ENCODE peak calls at places on chromosomes 12 and 14, in six cellular contexts. K is A549, U is IMR-90, R is uterus, I is Peyer's patch, Q is testis. J is an unnamed sample.

GRCh38 chr12:75650989-75651695 is 139.7 kb upstream of the KRR1 start:
- DNase-seq in U (no peak), K (no peak), I (no peak), R (peak), Q (peak), J (no peak)

GRCh38 chr14:69004731-69005431 is 25.8 kb upstream of the ACTN1 start:
- DNase-seq in K (no peak), U (peak), R (no peak), I (no peak), Q (no peak), J (no peak)

GRCh38 chr14:28626780-28627179 is 139.8 kb upstream of the FOXG1 start:
- DNase-seq in U (no peak), K (no peak), I (no peak), R (no peak), Q (no peak), J (no peak)

GRCh38 chr12:113759135-113759534 is 207.0 kb downstream of the RBM19 start:
- DNase-seq in K (no peak), I (no peak), U (no peak), R (no peak), Q (no peak), J (no peak)

GRCh38 chr12:125162489-125163028 is 97.3 kb downstream of the AACS start:
- DNase-seq in K (no peak), R (no peak), U (no peak), I (no peak), Q (no peak), J (no peak)

GRCh38 chr14:21915814-21916213 is 242.2 kb upstream of the OR4E1 start:
- DNase-seq in R (no peak), Q (no peak), U (no peak), K (peak), I (no peak), J (no peak)

GRCh38 chr12:127363392-127363791 is 903.6 kb upstream of the TMEM132C start:
- DNase-seq in Q (no peak), U (no peak), R (no peak), K (peak), I (no peak), J (peak)

GRCh38 chr14:103686831-103687485 is 28.3 kb downstream of the XRCC3 start:
- DNase-seq in K (no peak), Q (no peak), U (peak), R (no peak), I (no peak), J (no peak)

GRCh38 chr12:42873401-42873800 is 283.9 kb upstream of the PRICKLE1 start:
- DNase-seq in I (no peak), U (peak), K (peak), R (no peak), Q (no peak), J (no peak)

GRCh38 chr12:6538420-6539275 is 4.3 kb downstream of the GAPDH start:
- DNase-seq in K (peak), Q (no peak), I (no peak), U (peak), R (no peak), J (peak)

GRCh38 chr14:84112589-84112988 is 1417.4 kb upstream of the FLRT2 start:
- DNase-seq in Q (no peak), K (no peak), I (no peak), R (no peak), U (no peak), J (no peak)

GRCh38 chr12:124388679-124389536 is 94.0 kb downstream of the RFLNA start:
- DNase-seq in K (peak), I (peak), U (peak), Q (peak), R (peak), J (no peak)

GRCh38 chr12:132559652-132560420 is 50.5 kb downstream of the LRCOL1 start:
- DNase-seq in R (no peak), I (peak), U (peak), K (peak), Q (peak), J (peak)

GRCh38 chr12:90410962-90411361 is 544.0 kb downstream of the CCER1 start:
- DNase-seq in I (no peak), K (no peak), R (no peak), Q (peak), U (no peak), J (no peak)

GRCh38 chr12:43692064-43692463 is 66.5 kb downstream of the PUS7L start:
- DNase-seq in Q (no peak), U (peak), K (no peak), I (no peak), R (no peak), J (peak)

GRCh38 chr12:15720299-15720698 is 68.9 kb downstream of the EPS8 start:
- DNase-seq in I (no peak), U (peak), Q (no peak), K (no peak), R (no peak), J (no peak)

GRCh38 chr14:73764406-73764805 is 50.2 kb upstream of the PNMA1 start:
- DNase-seq in U (no peak), R (no peak), K (no peak), I (no peak), Q (no peak), J (no peak)

GRCh38 chr12:116201908-116202307 is 75.6 kb downstream of the MED13L start:
- DNase-seq in K (no peak), U (peak), I (no peak), R (no peak), Q (no peak), J (no peak)

GRCh38 chr12:30813741-30814687 is 59.3 kb upstream of the CAPRIN2 start:
- DNase-seq in I (no peak), R (no peak), U (peak), K (no peak), Q (no peak), J (no peak)

GRCh38 chr12:131085816-131086591 is 132.3 kb downstream of the ADGRD1 start:
- DNase-seq in I (no peak), Q (peak), K (no peak), R (no peak), U (no peak), J (no peak)

GRCh38 chr14:72613196-72613974 is 280.5 kb downstream of the DPF3 start:
- DNase-seq in U (no peak), I (no peak), R (peak), Q (peak), K (no peak), J (peak)

GRCh38 chr12:64801381-64801780 is 23.1 kb upstream of the TBC1D30 start:
- DNase-seq in I (no peak), U (no peak), Q (no peak), R (no peak), K (peak), J (no peak)

GRCh38 chr12:56258068-56258819 is at the start of gene ANKRD52:
- DNase-seq in R (peak), U (peak), Q (peak), I (peak), K (peak), J (peak)

GRCh38 chr14:47619397-47619796 is 56.0 kb downstream of the MDGA2 start:
- DNase-seq in K (no peak), U (no peak), Q (no peak), R (no peak), I (no peak), J (no peak)

GRCh38 chr12:112532106-112532505 is 113.4 kb downstream of the PTPN11 start:
- DNase-seq in Q (no peak), K (no peak), U (no peak), R (no peak), I (no peak), J (no peak)

DNA sequence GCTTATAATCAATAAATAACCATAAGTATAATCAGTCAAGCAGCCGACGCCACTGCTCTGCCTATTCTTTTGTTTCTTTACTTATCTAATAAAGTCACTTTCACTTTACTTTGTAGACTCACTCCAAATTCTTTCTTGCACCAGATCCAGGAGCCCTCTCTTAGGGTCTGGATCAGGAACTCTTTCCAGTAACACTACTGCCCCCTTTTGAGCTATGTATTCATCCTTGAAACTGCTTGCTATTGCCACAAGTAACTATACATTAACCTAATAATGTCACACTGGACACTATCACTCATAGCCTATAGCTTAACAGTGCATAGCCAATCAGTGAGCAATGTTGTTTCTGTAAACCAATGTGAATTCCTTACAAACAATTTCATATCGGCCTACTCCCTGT is 2.8 kb upstream of the NID2 start:
- DNase-seq in I (no peak), K (no peak), Q (no peak), R (no peak), U (peak), J (peak)
- TF ChIP-seq CTCF in I (peak), K (peak), Q (no peak), R (peak), U (peak), J (no peak)

GRCh38 chr14:88043523-88043922 is 38.6 kb downstream of the GPR65 start:
- DNase-seq in U (no peak), Q (no peak), I (no peak), K (peak), R (no peak), J (no peak)

GRCh38 chr14:88049271-88049670 is 44.3 kb downstream of the GPR65 start:
- DNase-seq in R (no peak), Q (no peak), I (no peak), K (no peak), U (no peak), J (no peak)

GRCh38 chr14:88044782-88045446 is 40.0 kb downstream of the GPR65 start:
- DNase-seq in U (no peak), R (no peak), K (peak), Q (no peak), I (no peak), J (no peak)

GRCh38 chr14:88044129-88044727 is 39.3 kb downstream of the GPR65 start:
- DNase-seq in U (no peak), R (no peak), K (peak), Q (no peak), I (no peak), J (no peak)

DNA sequence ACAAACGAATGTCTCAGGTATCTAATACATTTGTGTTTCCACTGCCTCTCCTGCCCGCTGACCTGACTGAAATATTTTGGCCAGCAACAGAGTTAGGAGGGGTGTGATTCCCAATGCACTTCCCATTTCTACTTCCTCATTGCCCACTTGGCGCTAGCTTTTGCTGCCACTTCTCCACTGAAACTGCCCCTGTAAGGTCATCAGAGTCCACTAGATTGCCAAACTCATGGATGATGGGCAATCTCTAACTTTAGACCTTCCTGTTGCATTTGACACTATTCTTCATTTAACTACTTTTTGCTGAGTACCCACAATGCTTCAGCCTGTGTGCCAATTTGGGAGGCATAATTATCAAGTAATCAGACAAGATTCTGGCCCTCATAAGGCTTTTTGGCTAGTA is 40.8 kb downstream of the GPR65 start:
- DNase-seq in Q (no peak), R (no peak), I (no peak), U (no peak), K (no peak), J (no peak)
- TF ChIP-seq POLR2A in Q (no peak), R (no peak), I (no peak), U (no peak), K (no peak), J (no peak)

GRCh38 chr12:57429473-57430116 is 1.2 kb downstream of the R3HDM2 start:
- DNase-seq in K (peak), U (peak), I (no peak), Q (no peak), R (no peak), J (peak)
- H3K4me3 ChIP-seq in K (peak), U (peak), I (peak), Q (peak), R (peak), J (peak)

GRCh38 chr12:122609696-122610095 is 82.6 kb downstream of the KNTC1 start:
- DNase-seq in R (no peak), U (no peak), K (no peak), Q (no peak), I (no peak), J (no peak)
- TF ChIP-seq CTCF in R (no peak), U (no peak), K (no peak), Q (no peak), I (no peak), J (no peak)

DNA sequence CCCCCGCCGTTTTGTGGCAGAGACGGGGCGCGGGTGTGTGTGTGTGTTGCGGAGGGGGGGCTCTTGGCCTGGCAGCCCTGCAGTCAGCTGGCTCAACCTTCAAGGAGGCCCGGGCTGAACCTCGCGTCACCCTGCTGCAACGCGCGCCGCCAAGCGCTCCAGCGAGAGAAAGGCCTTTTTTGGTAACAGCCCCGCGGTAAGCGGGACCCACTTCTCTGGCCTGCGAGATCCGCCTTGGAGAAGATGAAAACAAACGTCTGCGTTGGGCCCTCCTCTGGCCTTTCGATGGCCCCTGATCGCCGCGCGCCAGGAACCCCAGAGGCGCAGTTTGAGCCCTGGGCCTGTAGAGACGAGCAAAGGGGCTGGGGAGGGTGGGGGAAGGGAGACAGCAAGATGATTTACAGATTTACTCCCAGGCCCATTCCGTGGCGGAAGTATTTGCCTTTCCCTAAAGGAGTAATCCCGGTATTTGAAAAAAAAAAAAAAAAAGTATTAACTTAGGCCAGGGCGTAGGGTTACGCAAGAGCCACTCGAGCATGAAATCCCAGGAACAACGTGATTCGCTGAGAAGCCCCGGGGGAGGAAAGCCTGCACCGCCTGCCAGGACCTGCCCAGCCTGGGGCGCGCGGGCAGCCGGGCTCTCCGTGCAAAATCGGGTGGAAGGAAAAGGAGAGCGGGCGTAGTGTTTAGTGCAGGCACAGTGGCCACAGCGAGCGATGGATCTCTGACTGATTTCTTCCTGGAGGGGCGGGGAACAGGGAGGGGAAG is 4.5 kb upstream of the IRF2BPL start:
- DNase-seq in K (peak), I (peak), U (peak), Q (peak), R (peak), J (peak)
- TF ChIP-seq POLR2A in K (peak), I (peak), U (peak), Q (no peak), R (peak), J (no peak)

GRCh38 chr14:104931771-104932675 is 7.3 kb downstream of the PLD4 start:
- DNase-seq in Q (no peak), U (no peak), R (no peak), K (no peak), I (peak), J (no peak)
- H3K4me3 ChIP-seq in Q (peak), U (no peak), R (peak), K (no peak), I (peak), J (no peak)

GRCh38 chr14:34496679-34497513 is 34.9 kb upstream of the SPTSSA start:
- DNase-seq in Q (peak), I (peak), K (peak), R (peak), U (peak), J (peak)
- TF ChIP-seq CTCF in Q (no peak), I (peak), K (peak), R (peak), U (peak), J (no peak)

J was measured in NB4.